ENCODE peak calls at places on chromosome 19, in nine cellular contexts. X, W, L, P, E, C, F, V and O are unnamed samples.

GRCh38 chr19:44710483-44710882 is 11.5 kb downstream of the CEACAM16 start:
- DNase-seq in X (no peak), W (no peak), L (no peak), P (no peak), E (no peak), C (peak), F (no peak), V (no peak), O (no peak)

GRCh38 chr19:54916822-54917221 is 10.9 kb downstream of the NCR1 start:
- DNase-seq in X (no peak), W (no peak), L (no peak), P (no peak), E (no peak), C (no peak), F (no peak), V (no peak), O (no peak)

GRCh38 chr19:50697414-50698124 is 22.0 kb downstream of the SHANK1 start:
- DNase-seq in X (no peak), W (no peak), L (no peak), P (no peak), E (no peak), C (no peak), F (no peak), V (no peak), O (no peak)

GRCh38 chr19:18683955-18684641 is 618 bp downstream of the CRTC1 start:
- DNase-seq in X (no peak), W (no peak), L (no peak), P (no peak), E (no peak), C (no peak), F (no peak), V (no peak), O (no peak)

GRCh38 chr19:18196511-18196845 is 3.5 kb downstream of the MPV17L2 start:
- DNase-seq in X (no peak), W (no peak), L (no peak), P (no peak), E (no peak), C (no peak), F (no peak), V (no peak), O (no peak)

GRCh38 chr19:2046046-2046907 is 4.8 kb downstream of the MKNK2 start:
- DNase-seq in X (no peak), W (no peak), L (no peak), P (no peak), E (no peak), C (no peak), F (no peak), V (no peak), O (no peak)

GRCh38 chr19:5338661-5339469 is 1.7 kb downstream of the PTPRS start:
- DNase-seq in X (no peak), W (no peak), L (no peak), P (no peak), E (no peak), C (no peak), F (no peak), V (no peak), O (no peak)

GRCh38 chr19:30854661-30855060 is 482.5 kb downstream of the ZNF536 start:
- DNase-seq in X (no peak), W (no peak), L (no peak), P (no peak), E (no peak), C (no peak), F (no peak), V (no peak), O (no peak)

GRCh38 chr19:35311901-35312665 is 16.9 kb upstream of the CD22 start:
- DNase-seq in X (no peak), W (no peak), L (no peak), P (no peak), E (peak), C (no peak), F (no peak), V (no peak), O (no peak)

GRCh38 chr19:45113628-45114027 is 20.6 kb downstream of the PPP1R37 start:
- DNase-seq in X (no peak), W (no peak), L (no peak), P (no peak), E (peak), C (no peak), F (no peak), V (no peak), O (no peak)